ENCODE peak calls at places on chromosomes 6 and 20, in four cellular contexts. A, J, C and D are unnamed samples.

GRCh38 chr6:3102875-3103274 is 15.6 kb upstream of the BPHL start:
- DNase-seq in A (no peak), J (no peak), C (no peak), D (no peak)

GRCh38 chr6:113437571-113437970 is 419.6 kb upstream of the MARCKS start:
- DNase-seq in A (no peak), J (no peak), C (no peak), D (no peak)

GRCh38 chr6:97292671-97293070 is 9.7 kb upstream of the MMS22L start:
- DNase-seq in A (no peak), J (no peak), C (no peak), D (no peak)

GRCh38 chr6:93992976-93993375 is 573.6 kb upstream of the EPHA7 start:
- DNase-seq in A (no peak), J (no peak), C (no peak), D (peak)

GRCh38 chr6:13378669-13379590 is 50.6 kb upstream of the TBC1D7 start:
- DNase-seq in A (no peak), J (peak), C (peak), D (peak)

GRCh38 chr6:28633445-28634215 is 107.9 kb downstream of the GPX5 start:
- DNase-seq in A (no peak), J (peak), C (no peak), D (peak)

GRCh38 chr6:149963212-149963461 is 606 bp upstream of the ULBP1 start:
- DNase-seq in A (peak), J (peak), C (peak), D (peak)

GRCh38 chr6:98572579-98572978 is 261.8 kb upstream of the POU3F2 start:
- DNase-seq in A (no peak), J (no peak), C (no peak), D (no peak)

GRCh38 chr20:11172881-11173280 is 499.1 kb upstream of the JAG1 start:
- DNase-seq in A (no peak), J (no peak), C (no peak), D (no peak)

GRCh38 chr6:159916752-159917151 is 26.0 kb downstream of the MAS1 start:
- DNase-seq in A (no peak), J (no peak), C (no peak), D (no peak)

GRCh38 chr6:30799210-30799609 is 54.9 kb upstream of the IER3 start:
- DNase-seq in A (no peak), J (no peak), C (no peak), D (no peak)

GRCh38 chr6:97059473-97059872 is 134.9 kb downstream of the KLHL32 start:
- DNase-seq in A (no peak), J (no peak), C (no peak), D (peak)

GRCh38 chr6:143652840-143653239 is 24.9 kb upstream of the PHACTR2 start:
- DNase-seq in A (no peak), J (no peak), C (no peak), D (no peak)

GRCh38 chr20:46690219-46691111 is 1.2 kb upstream of the TP53RK start:
- DNase-seq in A (no peak), J (no peak), C (no peak), D (no peak)

GRCh38 chr20:1844723-1845523 is 50.3 kb upstream of the SIRPA start:
- DNase-seq in A (no peak), J (no peak), C (no peak), D (no peak)

GRCh38 chr20:64246616-64247311 is 8.8 kb upstream of the PCMTD2 start:
- DNase-seq in A (no peak), J (peak), C (no peak), D (no peak)

GRCh38 chr20:37968726-37969401 is 64.4 kb downstream of the TTI1 start:
- DNase-seq in A (no peak), J (peak), C (peak), D (peak)

GRCh38 chr6:356828-357251 is 34.7 kb upstream of the IRF4 start:
- DNase-seq in A (no peak), J (no peak), C (no peak), D (no peak)

GRCh38 chr6:50062051-50062450 is 12.3 kb upstream of the DEFB112 start:
- DNase-seq in A (no peak), J (peak), C (no peak), D (peak)

GRCh38 chr6:34447915-34448314 is 18.0 kb upstream of the PACSIN1 start:
- DNase-seq in A (no peak), J (peak), C (peak), D (no peak)

GRCh38 chr20:1187605-1188171 is 2.9 kb upstream of the TMEM74B start:
- DNase-seq in A (no peak), J (no peak), C (no peak), D (peak)

GRCh38 chr20:59149678-59150504 is 13.7 kb upstream of the ZNF831 start:
- DNase-seq in A (no peak), J (no peak), C (peak), D (no peak)

GRCh38 chr20:416950-417800 is 9.1 kb downstream of the RBCK1 start:
- DNase-seq in A (no peak), J (no peak), C (no peak), D (no peak)

GRCh38 chr6:33091957-33092356 is 16.2 kb downstream of the HLA-DPB1 start:
- DNase-seq in A (no peak), J (peak), C (peak), D (peak)

GRCh38 chr20:49030954-49031619 is 15.0 kb upstream of the CSE1L start:
- DNase-seq in A (no peak), J (no peak), C (no peak), D (no peak)

GRCh38 chr20:19672498-19672897 is 85.6 kb upstream of the RIN2 start:
- DNase-seq in A (no peak), J (peak), C (no peak), D (no peak)